ENCODE peak calls at places on chromosomes 16 and 17, in four cellular contexts. O, K, V and W are unnamed samples.

GRCh38 chr17:31558748-31559646 is 167.5 kb downstream of the RAB11FIP4 start:
- DNase-seq in O (peak; percentile 79), K (peak; percentile 78), V (peak; percentile 82), W (peak; percentile 78)

GRCh38 chr16:23216658-23217246 is 34.2 kb downstream of the SCNN1G start:
- DNase-seq in O (no peak), K (no peak), V (no peak), W (no peak)

GRCh38 chr16:75116081-75116910 is at the start of gene LDHD:
- DNase-seq in O (peak; percentile 94), K (peak; percentile 83), V (peak; percentile 81), W (peak; percentile 93)

GRCh38 chr17:81246343-81246670 is 7.2 kb downstream of the NDUFAF8 start:
- DNase-seq in O (no peak), K (no peak), V (no peak), W (no peak)

GRCh38 chr17:43816336-43817320 is 16.3 kb downstream of the MPP3 start:
- DNase-seq in O (no peak), K (no peak), V (no peak), W (no peak)

GRCh38 chr17:72421128-72422092 is 300.6 kb downstream of the SOX9 start:
- DNase-seq in O (peak; percentile 71), K (peak; percentile 82), V (peak; percentile 99), W (no peak)

GRCh38 chr16:68972008-68972407 is 128.7 kb downstream of the TANGO6 start:
- DNase-seq in O (no peak), K (no peak), V (no peak), W (no peak)

GRCh38 chr16:78281115-78281514 is 181.7 kb downstream of the WWOX start:
- DNase-seq in O (no peak), K (no peak), V (no peak), W (no peak)

GRCh38 chr17:29250666-29251065 is 4.0 kb downstream of the CRYBA1 start:
- DNase-seq in O (no peak), K (no peak), V (peak; percentile 24), W (no peak)

GRCh38 chr17:39166437-39167335 is 725 bp upstream of the ARL5C start:
- DNase-seq in O (no peak), K (no peak), V (no peak), W (no peak)

GRCh38 chr17:13792314-13792713 is 190.6 kb upstream of the HS3ST3A1 start:
- DNase-seq in O (no peak), K (no peak), V (no peak), W (no peak)

GRCh38 chr17:13784466-13784865 is 182.7 kb upstream of the HS3ST3A1 start:
- DNase-seq in O (no peak), K (no peak), V (no peak), W (no peak)

GRCh38 chr17:13788385-13788784 is 186.7 kb upstream of the HS3ST3A1 start:
- DNase-seq in O (no peak), K (no peak), V (no peak), W (no peak)

GRCh38 chr17:13786000-13786598 is 184.4 kb upstream of the HS3ST3A1 start:
- DNase-seq in O (no peak), K (no peak), V (no peak), W (no peak)

GRCh38 chr17:13787636-13788035 is 185.9 kb upstream of the HS3ST3A1 start:
- DNase-seq in O (no peak), K (no peak), V (no peak), W (no peak)
- H3K4me1 ChIP-seq in O (no peaks in the 10 kb centered on the region), K (no peaks in the 10 kb centered on the region), V (no peaks in the 10 kb centered on the region), W (no peaks in the 10 kb centered on the region)

GRCh38 chr16:11494433-11494832 is 92.3 kb downstream of the LITAF start:
- DNase-seq in O (no peak), K (no peak), V (no peak), W (no peak)
- H3K27ac ChIP-seq in O (peak overlapping the region; percentile 57), K (no peak overlapping the region), V (peak overlapping the region; percentile 88), W (peak overlapping the region; percentile 95)

DNA sequence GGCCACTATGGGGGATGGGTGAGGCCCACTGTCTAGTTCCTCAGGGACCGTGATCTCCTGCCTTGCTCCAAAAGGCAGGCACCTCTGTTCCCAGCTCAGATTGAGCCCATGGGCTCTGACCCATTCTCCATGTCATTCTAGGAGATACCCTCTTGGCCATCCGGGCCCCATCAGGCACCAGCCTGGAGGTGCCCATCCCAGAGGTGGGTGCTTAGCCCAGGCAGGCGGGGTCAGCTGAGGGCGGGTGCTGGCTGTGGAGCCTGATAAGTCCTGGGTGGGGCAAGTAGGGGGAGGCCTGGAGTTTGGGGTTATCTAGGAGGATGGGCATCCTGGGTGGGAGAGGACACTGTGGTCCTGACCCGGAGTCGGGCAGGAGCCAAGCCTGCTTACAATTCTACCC is 2.3 kb downstream of the E2F4 start:
- DNase-seq in O (no peak), K (no peak), V (no peak), W (no peak)
- H3K9me3 ChIP-seq in O (no peaks in the 10 kb centered on the region), K (no peaks in the 10 kb centered on the region), V (no peaks in the 10 kb centered on the region), W (no peaks in the 10 kb centered on the region)

GRCh38 chr17:66468241-66469087 is 166.1 kb downstream of the PRKCA start:
- DNase-seq in O (no peak), K (no peak), V (peak; percentile 27), W (no peak)
- H3K4me1 ChIP-seq in O (peaks cover 73% of the 10 kb centered on the region), K (peaks cover 5% of the 10 kb centered on the region), V (peaks cover 81% of the 10 kb centered on the region), W (peaks cover 18% of the 10 kb centered on the region)

GRCh38 chr17:11899494-11899893 is 97.8 kb downstream of the ZNF18 start:
- DNase-seq in O (no peak), K (no peak), V (no peak), W (no peak)

GRCh38 chr17:11900655-11901054 is 96.6 kb downstream of the ZNF18 start:
- DNase-seq in O (no peak), K (no peak), V (no peak), W (no peak)

GRCh38 chr17:11900103-11900502 is 97.2 kb downstream of the ZNF18 start:
- DNase-seq in O (no peak), K (no peak), V (no peak), W (no peak)

GRCh38 chr17:11896199-11896598 is 101.1 kb downstream of the ZNF18 start:
- DNase-seq in O (no peak), K (no peak), V (no peak), W (no peak)

GRCh38 chr17:11898526-11899235 is 98.6 kb downstream of the ZNF18 start:
- DNase-seq in O (no peak), K (no peak), V (no peak), W (no peak)
- H3K27ac ChIP-seq in O (no peak overlapping the region), K (no peak overlapping the region), V (no peak overlapping the region), W (no peak overlapping the region)

GRCh38 chr16:35140293-35140986 is 1681.0 kb downstream of the TP53TG3F start:
- DNase-seq in O (no peak), K (no peak), V (no peak), W (no peak)

GRCh38 chr16:35142809-35143192 is 1683.4 kb downstream of the TP53TG3F start:
- DNase-seq in O (no peak), K (no peak), V (no peak), W (no peak)

GRCh38 chr16:35144212-35144932 is 1685.0 kb downstream of the TP53TG3F start:
- DNase-seq in O (no peak), K (no peak), V (no peak), W (no peak)

GRCh38 chr16:35142147-35142808 is 1682.9 kb downstream of the TP53TG3F start:
- DNase-seq in O (no peak), K (no peak), V (no peak), W (no peak)

DNA sequence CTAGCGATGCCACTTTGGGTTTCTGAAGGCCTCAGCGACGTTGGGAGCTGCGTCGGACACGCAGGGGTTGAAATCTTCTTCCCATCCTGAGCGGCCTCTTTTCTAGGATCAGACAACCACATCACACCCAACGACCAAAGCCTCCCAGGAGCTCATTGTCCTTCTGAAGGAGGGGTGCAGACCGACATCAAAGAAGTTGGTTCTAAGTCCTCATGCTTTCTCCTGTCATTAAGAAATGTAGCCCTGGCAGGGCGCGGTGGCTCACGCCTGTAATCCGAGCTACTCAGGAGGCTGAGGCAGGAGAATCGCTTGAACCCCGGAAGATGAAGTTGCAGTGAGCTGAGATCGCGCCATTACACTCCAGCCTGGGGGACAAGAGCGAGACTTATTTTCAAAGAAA is 1681.9 kb downstream of the TP53TG3F start:
- DNase-seq in O (no peak), K (no peak), V (no peak), W (no peak)
- H3K9me3 ChIP-seq in O (peaks cover 80% of the 10 kb centered on the region), K (no peaks in the 10 kb centered on the region), V (peaks cover 5% of the 10 kb centered on the region), W (no peaks in the 10 kb centered on the region)